ENCODE peak calls at places on chromosomes 13 and 19, in ten cellular contexts. W is activated CD4-positive, alpha-beta T cell treated with anti-CD3 and anti-CD28 coated beads, Interleukin-2, amount 50 U/mL, for 48 hours; V is breast epithelium; O is right cardiac atrium; E is GM03348; Z is cardiac muscle cell; F is IMR-90; H is central memory CD4-positive, alpha-beta T cell; R is colonic mucosa; J is CD8-positive, alpha-beta T cell. X is an unnamed sample.
A peak's percentile ranks its signal among the peaks of the same experiment; 100 is the strongest.

GRCh38 chr19:53870485-53870844 is 2.8 kb downstream of the MYADM start:
- DNase-seq in W (no peak), V (no peak), O (no peak), E (peak; percentile 4), Z (no peak), F (no peak), H (no peak), R (peak; percentile 70), J (no peak), X (peak; percentile 95)

GRCh38 chr19:4575978-4576933 is 16.8 kb upstream of the SEMA6B start:
- DNase-seq in W (peak; percentile 83), V (peak; percentile 66), O (peak; percentile 68), E (peak; percentile 75), Z (peak; percentile 81), F (peak; percentile 27), H (peak; percentile 50), R (peak; percentile 71), J (peak; percentile 65), X (peak; percentile 86)

GRCh38 chr13:30862707-30863106 is 43.4 kb upstream of the MEDAG start:
- DNase-seq in W (no peak), V (no peak), O (peak; percentile 68), E (no peak), Z (peak; percentile 49), F (no peak), H (no peak), R (no peak), J (no peak), X (no peak)

GRCh38 chr19:15332311-15332996 is at the start of gene BRD4:
- DNase-seq in W (peak; percentile 76), V (peak; percentile 65), O (peak; percentile 71), E (peak; percentile 96), Z (peak; percentile 65), F (peak; percentile 42), H (peak; percentile 77), R (peak; percentile 79), J (peak; percentile 67), X (peak; percentile 87)

GRCh38 chr13:102020611-102021216 is 381.1 kb downstream of the FGF14 start:
- DNase-seq in W (no peak), V (no peak), O (no peak), E (no peak), Z (no peak), F (no peak), H (no peak), R (no peak), J (no peak), X (no peak)

GRCh38 chr19:17677002-17677401 is 11.2 kb downstream of the UNC13A start:
- DNase-seq in W (peak; percentile 16), V (no peak), O (no peak), E (no peak), Z (no peak), F (no peak), H (no peak), R (no peak), J (no peak), X (peak; percentile 1)

GRCh38 chr19:5719274-5719960 is 529 bp downstream of the LONP1 start:
- DNase-seq in W (peak; percentile 49), V (no peak), O (no peak), E (no peak), Z (no peak), F (peak; percentile 13), H (no peak), R (no peak), J (peak; percentile 9), X (peak; percentile 53)

GRCh38 chr13:99892189-99892588 is 79.4 kb downstream of the ZIC5 start:
- DNase-seq in W (no peak), V (no peak), O (no peak), E (no peak), Z (no peak), F (no peak), H (no peak), R (no peak), J (no peak), X (no peak)

GRCh38 chr19:30272554-30272953 is 99.6 kb upstream of the ZNF536 start:
- DNase-seq in W (no peak), V (no peak), O (no peak), E (no peak), Z (no peak), F (no peak), H (no peak), R (no peak), J (no peak), X (no peak)

GRCh38 chr19:42253245-42254082 is 1.5 kb downstream of the ERF start:
- DNase-seq in W (peak; percentile 75), V (no peak), O (peak; percentile 69), E (peak; percentile 66), Z (peak; percentile 65), F (peak; percentile 26), H (peak; percentile 60), R (peak; percentile 78), J (no peak), X (peak; percentile 83)

GRCh38 chr13:111425326-111425725 is 104.9 kb downstream of the TEX29 start:
- DNase-seq in W (no peak), V (no peak), O (no peak), E (no peak), Z (no peak), F (no peak), H (no peak), R (no peak), J (no peak), X (no peak)

GRCh38 chr13:31089649-31090048 is 72.1 kb downstream of the HSPH1 start:
- DNase-seq in W (no peak), V (no peak), O (no peak), E (no peak), Z (no peak), F (no peak), H (no peak), R (no peak), J (no peak), X (no peak)

GRCh38 chr19:10419646-10420443 is 493 bp upstream of the PDE4A start:
- DNase-seq in W (peak; percentile 62), V (no peak), O (no peak), E (peak; percentile 33), Z (peak; percentile 72), F (peak; percentile 61), H (peak; percentile 58), R (no peak), J (no peak), X (peak; percentile 98)

GRCh38 chr19:29211562-29212416 is 1.2 kb downstream of the UQCRFS1 start:
- DNase-seq in W (peak; percentile 20), V (no peak), O (no peak), E (peak; percentile 11), Z (peak; percentile 16), F (peak; percentile 12), H (no peak), R (no peak), J (no peak), X (peak; percentile 45)

GRCh38 chr13:26440111-26440510 is 117.4 kb upstream of the WASF3 start:
- DNase-seq in W (no peak), V (no peak), O (no peak), E (peak; percentile 45), Z (no peak), F (peak; percentile 33), H (no peak), R (no peak), J (no peak), X (no peak)

GRCh38 chr19:48645652-48646191 is at the start of gene CA11:
- DNase-seq in W (no peak), V (no peak), O (no peak), E (no peak), Z (peak; percentile 41), F (no peak), H (no peak), R (no peak), J (no peak), X (no peak)

GRCh38 chr13:48776396-48776795 is 122.7 kb downstream of the CYSLTR2 start:
- DNase-seq in W (no peak), V (no peak), O (no peak), E (no peak), Z (no peak), F (peak; percentile 52), H (no peak), R (no peak), J (no peak), X (no peak)

GRCh38 chr13:66860868-66861447 is 369.2 kb downstream of the PCDH9 start:
- DNase-seq in W (no peak), V (no peak), O (no peak), E (no peak), Z (no peak), F (no peak), H (no peak), R (no peak), J (no peak), X (no peak)

GRCh38 chr13:109533350-109533749 is 253.0 kb downstream of the IRS2 start:
- DNase-seq in W (no peak), V (no peak), O (no peak), E (no peak), Z (no peak), F (no peak), H (no peak), R (no peak), J (no peak), X (no peak)

GRCh38 chr13:113001251-113002140 is 32.5 kb downstream of the MCF2L start:
- DNase-seq in W (no peak), V (peak; percentile 67), O (peak; percentile 40), E (no peak), Z (peak; percentile 20), F (peak; percentile 3), H (no peak), R (peak; percentile 52), J (no peak), X (no peak)

GRCh38 chr19:53823380-53824120 is 564 bp downstream of the NLRP12 start:
- DNase-seq in W (no peak), V (no peak), O (no peak), E (no peak), Z (no peak), F (no peak), H (no peak), R (no peak), J (no peak), X (no peak)

GRCh38 chr13:61778531-61778930 is 362.9 kb upstream of the PCDH20 start:
- DNase-seq in W (no peak), V (no peak), O (no peak), E (no peak), Z (no peak), F (no peak), H (no peak), R (no peak), J (no peak), X (peak; percentile 18)

GRCh38 chr19:485583-486236 is 10.6 kb upstream of the MADCAM1 start:
- DNase-seq in W (no peak), V (peak; percentile 64), O (peak; percentile 66), E (peak; percentile 64), Z (peak; percentile 60), F (no peak), H (no peak), R (no peak), J (no peak), X (no peak)

GRCh38 chr19:53432088-53432661 is 391 bp downstream of the ZNF761 start:
- DNase-seq in W (no peak), V (no peak), O (peak; percentile 60), E (peak; percentile 28), Z (peak; percentile 21), F (peak; percentile 13), H (no peak), R (no peak), J (no peak), X (peak; percentile 56)